ENCODE peak calls at places on chromosomes 12 and 14, in four cellular contexts. K is A549, V is GM12878, R is HepG2. D is an unnamed sample.

GRCh38 chr12:130087222-130087621 is 75.0 kb upstream of the FZD10 start:
- DNase-seq in K (no peak), R (no peak), V (no peak), D (no peak)

GRCh38 chr12:13128291-13129000 is 25.0 kb upstream of the GSG1 start:
- DNase-seq in K (no peak), V (no peak), R (no peak), D (no peak)

GRCh38 chr12:116130431-116130830 is 147.1 kb downstream of the MED13L start:
- DNase-seq in R (no peak), K (no peak), V (no peak), D (peak; percentile 52)

GRCh38 chr12:51846911-51847829 is 1.3 kb downstream of the FIGNL2 start:
- DNase-seq in R (no peak), V (no peak), K (peak; percentile 62), D (peak; percentile 94)

GRCh38 chr14:24071144-24071697 is at the start of gene CPNE6:
- DNase-seq in V (no peak), R (no peak), K (no peak), D (no peak)

GRCh38 chr14:73188501-73188903 is 48.8 kb upstream of the PAPLN start:
- DNase-seq in R (no peak), K (no peak), V (no peak), D (no peak)

GRCh38 chr12:41795066-41795465 is 349.6 kb downstream of the GXYLT1 start:
- DNase-seq in V (no peak), R (no peak), K (no peak), D (no peak)

GRCh38 chr14:89260898-89261297 is 156.1 kb downstream of the FOXN3 start:
- DNase-seq in R (no peak), K (no peak), V (no peak), D (no peak)

GRCh38 chr14:30779210-30779609 is 95.1 kb upstream of the COCH start:
- DNase-seq in V (no peak), K (no peak), R (no peak), D (no peak)

GRCh38 chr12:71216725-71217579 is 59.2 kb upstream of the TSPAN8 start:
- DNase-seq in V (no peak), R (peak; percentile 28), K (peak; percentile 5), D (peak; percentile 13)

GRCh38 chr14:52974406-52974805 is 23.6 kb upstream of the FERMT2 start:
- DNase-seq in R (no peak), K (no peak), V (no peak), D (no peak)

GRCh38 chr12:66304296-66304915 is 2.1 kb downstream of the HELB start:
- DNase-seq in K (no peak), R (no peak), V (no peak), D (no peak)

GRCh38 chr14:34460841-34461240 is 1.2 kb downstream of the SPTSSA start:
- DNase-seq in V (no peak), K (no peak), R (peak; percentile 73), D (no peak)

GRCh38 chr14:80956922-80957321 is 1.5 kb downstream of the TSHR start:
- DNase-seq in V (no peak), K (no peak), R (no peak), D (no peak)

GRCh38 chr12:108587826-108588225 is 10.1 kb downstream of the TMEM119 start:
- DNase-seq in K (no peak), V (no peak), R (no peak), D (peak; percentile 39)

GRCh38 chr14:73142216-73142615 is 5.9 kb downstream of the PSEN1 start:
- DNase-seq in R (no peak), K (no peak), V (peak; percentile 24), D (no peak)

GRCh38 chr14:94570440-94570839 is 9.2 kb downstream of the SERPINA4 start:
- DNase-seq in K (no peak), R (no peak), V (no peak), D (no peak)

GRCh38 chr14:39085933-39086332 is 17.1 kb downstream of the SEC23A start:
- DNase-seq in K (no peak), V (no peak), R (no peak), D (no peak)

GRCh38 chr12:120438495-120439198 is 734 bp downstream of the COX6A1 start:
- DNase-seq in K (no peak), V (no peak), R (no peak), D (no peak)

GRCh38 chr12:25689996-25690501 is 137.0 kb upstream of the LMNTD1 start:
- DNase-seq in K (no peak), V (no peak), R (no peak), D (peak; percentile 79)

GRCh38 chr12:54008260-54008552 is 579 bp upstream of the HOXC8 start:
- DNase-seq in V (no peak), R (no peak), K (no peak), D (no peak)

GRCh38 chr12:28602760-28603638 is 412.7 kb downstream of the CCDC91 start:
- DNase-seq in V (no peak), K (no peak), R (no peak), D (no peak)

GRCh38 chr12:108914031-108914630 is 34.2 kb downstream of the DAO start:
- DNase-seq in K (no peak), R (no peak), V (no peak), D (no peak)

GRCh38 chr14:54756656-54757392 is 145.8 kb downstream of the GCH1 start:
- DNase-seq in R (no peak), V (no peak), K (no peak), D (no peak)

GRCh38 chr12:65511134-65511912 is 232.8 kb downstream of the MSRB3 start:
- DNase-seq in R (no peak), K (no peak), V (no peak), D (no peak)

GRCh38 chr14:74949859-74950572 is 5.4 kb downstream of the PGF start:
- DNase-seq in R (no peak), V (no peak), K (no peak), D (no peak)

GRCh38 chr12:4274960-4275868 is 1.7 kb downstream of the CCND2 start:
- DNase-seq in V (no peak), R (no peak), K (no peak), D (no peak)

GRCh38 chr14:105448706-105449111 is 25.9 kb upstream of the CRIP2 start:
- DNase-seq in K (peak; percentile 87), R (peak; percentile 20), V (no peak), D (peak; percentile 96)

GRCh38 chr12:96403870-96404269 is 3.6 kb upstream of the CDK17 start:
- DNase-seq in R (no peak), K (no peak), V (peak; percentile 72), D (no peak)

GRCh38 chr12:96401061-96401871 is 1.0 kb upstream of the CDK17 start:
- DNase-seq in V (peak; percentile 72), R (peak; percentile 45), K (peak; percentile 89), D (peak; percentile 52)

GRCh38 chr12:96399919-96400630 is at the start of gene CDK17:
- DNase-seq in R (peak; percentile 71), V (no peak), K (peak; percentile 78), D (peak; percentile 97)

GRCh38 chr12:96400631-96401060 is 407 bp upstream of the CDK17 start:
- DNase-seq in V (peak; percentile 40), R (peak; percentile 21), K (no peak), D (no peak)

GRCh38 chr12:96402061-96402460 is 1.8 kb upstream of the CDK17 start:
- DNase-seq in R (no peak), K (no peak), V (no peak), D (no peak)
- TF ChIP-seq PBX3 in R (no peak), K (no peak), V (no peak), D (no peak)

GRCh38 chr14:28577711-28578131 is 188.9 kb upstream of the FOXG1 start:
- DNase-seq in V (no peak), K (no peak), R (no peak), D (no peak)
- TF ChIP-seq PBX3 in V (no peak), K (no peak), R (no peak), D (no peak)

DNA sequence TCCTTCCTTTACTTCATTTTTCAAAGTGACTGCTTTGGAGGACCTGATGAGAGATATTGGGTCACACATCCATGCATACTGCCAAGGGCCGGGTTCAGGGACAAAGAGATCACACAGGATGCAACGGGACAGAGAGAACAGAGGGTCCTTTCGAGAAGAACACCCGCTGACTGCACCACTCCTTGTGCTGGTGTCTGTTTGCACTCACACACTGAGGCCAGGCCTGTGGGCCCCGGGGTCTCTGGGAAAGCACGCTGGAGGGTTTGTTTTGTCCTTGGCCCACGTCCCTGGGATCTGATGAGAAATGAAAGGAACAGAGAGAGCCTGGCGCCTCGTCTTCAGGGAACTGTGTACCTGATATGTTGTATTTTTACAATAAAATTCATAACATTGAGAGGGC is 42.2 kb downstream of the PAH start:
- DNase-seq in V (no peak), R (no peak), K (no peak), D (no peak)
- TF ChIP-seq PBX3 in V (no peak), R (no peak), K (no peak), D (no peak)

DNA sequence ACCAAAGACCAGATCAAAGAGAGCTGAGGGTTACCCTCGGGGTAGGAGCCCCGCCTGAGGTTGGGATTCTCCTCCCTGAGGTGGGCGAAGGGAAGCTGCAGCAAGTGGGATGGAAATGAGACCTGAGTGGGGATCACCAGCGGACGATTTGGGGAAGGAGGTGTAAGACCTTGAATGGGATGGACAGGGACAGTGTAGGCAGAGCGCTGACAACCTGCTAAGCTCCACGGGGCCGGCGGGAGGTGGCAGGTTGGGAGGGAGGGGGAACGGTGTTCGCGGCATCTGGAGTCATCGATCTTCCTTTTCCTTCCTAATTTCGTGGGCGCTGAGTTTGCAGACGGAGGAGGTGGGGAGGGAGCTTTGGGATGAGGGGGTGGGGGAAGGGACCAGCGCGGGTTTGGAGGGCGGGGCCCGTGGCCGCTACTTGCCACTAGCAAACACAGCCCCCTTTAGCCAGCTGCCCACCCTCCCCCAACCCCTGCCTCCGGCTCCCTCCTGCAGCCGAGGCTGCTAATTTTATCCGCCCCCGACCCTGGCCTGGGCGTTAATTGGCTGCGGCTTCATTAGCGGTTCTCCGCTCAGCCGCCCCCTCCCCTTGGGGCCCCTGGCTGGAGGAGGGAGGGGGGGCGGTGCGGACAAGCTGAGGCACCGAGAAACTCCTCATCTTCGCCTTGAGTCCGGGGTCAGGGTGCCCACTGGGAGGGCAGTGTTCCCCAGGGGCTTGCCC is 2.8 kb upstream of the SHMT2 start:
- DNase-seq in K (no peak), V (no peak), R (no peak), D (no peak)
- TF ChIP-seq PBX3 in K (no peak), V (no peak), R (no peak), D (no peak)

GRCh38 chr14:99565383-99565782 is 38.6 kb downstream of the CCDC85C start:
- DNase-seq in V (no peak), K (no peak), R (no peak), D (no peak)
- TF ChIP-seq PBX3 in V (no peak), K (no peak), R (no peak), D (no peak)

GRCh38 chr14:96197163-96197852 is 7.3 kb upstream of the BDKRB2 start:
- DNase-seq in R (no peak), V (no peak), K (no peak), D (no peak)
- TF ChIP-seq PBX3 in R (no peak), V (no peak), K (no peak), D (no peak)

DNA sequence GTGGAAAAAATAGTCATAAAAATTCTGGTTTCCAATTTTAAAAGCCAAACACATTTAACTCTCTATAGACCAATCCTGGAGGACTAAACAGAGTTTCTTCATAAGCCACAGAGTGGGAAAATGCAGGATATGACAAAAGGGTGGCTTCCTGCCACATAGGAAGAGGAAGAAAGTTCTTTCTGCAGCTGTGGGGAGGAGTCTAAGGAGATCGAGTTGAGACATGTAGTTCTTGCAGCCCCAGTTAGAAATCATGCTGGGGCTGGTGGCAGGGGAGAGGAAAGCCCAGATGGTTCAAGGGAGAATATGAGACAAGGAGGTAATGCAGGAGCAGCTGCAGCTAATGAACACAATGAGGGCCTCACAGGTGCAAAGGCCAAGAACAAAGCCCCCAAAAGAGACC is 85.0 kb upstream of the ARID2 start:
- DNase-seq in K (no peak), V (no peak), R (no peak), D (no peak)
- TF ChIP-seq PBX3 in K (no peak), V (no peak), R (no peak), D (no peak)

D was measured in SK-N-SH.